ENCODE peak calls at places on chromosomes 5 and 9, in five cellular contexts. P is IMR-90, G is neuronal stem cell, V is fibroblast of lung, N is neural progenitor cell. X is an unnamed sample.

GRCh38 chr9:122453677-122454135 is 24.0 kb downstream of the OR1J1 start:
- DNase-seq in G (no peak), N (no peak), V (no peak), P (peak), X (peak)

GRCh38 chr9:127980706-127981558 is at the start of gene EEIG1:
- DNase-seq in P (peak), G (peak), N (peak), V (peak), X (peak)

GRCh38 chr5:174402224-174402812 is 322.1 kb upstream of the MSX2 start:
- DNase-seq in V (no peak), G (no peak), P (no peak), N (no peak), X (no peak)

GRCh38 chr9:114484854-114485443 is 20.3 kb downstream of the WHRN start:
- DNase-seq in G (no peak), P (peak), V (peak), N (no peak), X (peak)

GRCh38 chr5:91059409-91059808 is 323.7 kb downstream of the ARRDC3 start:
- DNase-seq in P (no peak), G (no peak), V (no peak), N (no peak), X (no peak)

GRCh38 chr5:146645382-146645781 is 129.4 kb upstream of the GPR151 start:
- DNase-seq in V (no peak), N (peak), G (no peak), P (no peak), X (no peak)

GRCh38 chr9:18349530-18349929 is 124.4 kb upstream of the ADAMTSL1 start:
- DNase-seq in V (no peak), N (no peak), P (no peak), G (no peak), X (no peak)

GRCh38 chr5:164002214-164002613 is 496.8 kb downstream of the MAT2B start:
- DNase-seq in N (no peak), V (no peak), P (no peak), G (no peak), X (peak)

GRCh38 chr5:142023836-142024235 is 11.0 kb upstream of the GNPDA1 start:
- DNase-seq in P (no peak), N (no peak), G (no peak), V (no peak), X (no peak)

GRCh38 chr5:132193165-132193694 is 34.4 kb downstream of the P4HA2 start:
- DNase-seq in G (no peak), V (no peak), N (no peak), P (no peak), X (no peak)

GRCh38 chr9:122265265-122265900 is 701 bp downstream of the MRRF start:
- DNase-seq in V (peak), N (no peak), P (peak), G (no peak), X (peak)

GRCh38 chr5:177301503-177302165 is 1.9 kb downstream of the RAB24 start:
- DNase-seq in V (peak), G (no peak), N (no peak), P (no peak), X (peak)

GRCh38 chr5:106321242-106321641 is 1349.5 kb downstream of the EFNA5 start:
- DNase-seq in N (no peak), V (peak), G (no peak), P (no peak), X (no peak)

GRCh38 chr9:7879551-7880245 is 80.1 kb upstream of the DMAC1 start:
- DNase-seq in N (peak), P (no peak), V (no peak), G (peak), X (no peak)

GRCh38 chr9:114720296-114720695 is 38.3 kb upstream of the TEX48 start:
- DNase-seq in V (peak), P (peak), G (no peak), N (no peak), X (no peak)

GRCh38 chr5:175015028-175015427 is 290.6 kb downstream of the MSX2 start:
- DNase-seq in N (no peak), V (no peak), G (no peak), P (no peak), X (no peak)

GRCh38 chr9:112863214-112863613 is 27.5 kb downstream of the SLC46A2 start:
- DNase-seq in P (peak), N (no peak), G (no peak), V (no peak), X (no peak)

DNA sequence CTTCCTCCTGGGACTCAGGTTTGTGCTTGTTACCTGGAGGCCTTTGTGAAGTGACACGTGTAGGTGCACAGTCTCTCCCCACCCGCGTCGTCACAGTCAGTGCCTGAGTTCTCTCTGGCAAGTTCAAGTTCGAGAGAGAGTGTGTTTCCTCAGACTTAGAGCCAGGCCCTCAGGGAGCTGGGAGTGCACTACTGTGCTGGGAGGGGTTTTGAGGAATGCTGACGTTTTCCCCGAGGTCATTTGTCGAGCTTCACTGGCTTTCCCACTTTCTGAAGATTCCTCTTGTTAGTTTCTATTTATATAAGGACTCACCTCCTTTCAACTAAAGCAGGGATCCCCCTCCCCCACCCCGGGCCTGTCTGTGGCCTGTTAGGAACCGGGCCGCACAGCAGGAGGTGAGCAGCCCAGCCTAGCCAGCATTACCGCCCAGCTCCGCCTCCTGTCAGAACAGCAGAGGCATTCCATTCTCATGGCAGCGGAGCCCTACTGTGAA is 209.2 kb downstream of the DIRAS2 start:
- DNase-seq in P (no peak), N (peak), G (peak), V (peak), X (no peak)
- H3K4me3 ChIP-seq in P (no peak), N (peak), G (peak), V (no peak), X (no peak)

GRCh38 chr5:127650022-127650421 is 1.1 kb downstream of the CTXN3 start:
- DNase-seq in G (peak), N (peak), V (no peak), P (no peak), X (no peak)

GRCh38 chr5:127645300-127645726 is 3.6 kb upstream of the CTXN3 start:
- DNase-seq in N (no peak), V (no peak), G (no peak), P (no peak), X (no peak)

GRCh38 chr5:127647361-127647958 is 1.4 kb upstream of the CTXN3 start:
- DNase-seq in G (no peak), V (no peak), N (no peak), P (no peak), X (no peak)

GRCh38 chr5:127650649-127651048 is 1.8 kb downstream of the CTXN3 start:
- DNase-seq in P (peak), G (no peak), N (no peak), V (peak), X (peak)

GRCh38 chr5:127648997-127649550 is at the start of gene CTXN3:
- DNase-seq in G (no peak), N (peak), V (no peak), P (no peak), X (peak)
- H2AFZ ChIP-seq in G (peak), N (peak), V (no peak), P (no peak), X (no peak)

GRCh38 chr5:9630251-9630650 is at the start of gene TAS2R1:
- DNase-seq in N (no peak), P (no peak), G (no peak), V (no peak), X (no peak)
- H3K4me3 ChIP-seq in N (no peak), P (no peak), G (no peak), V (no peak), X (no peak)

GRCh38 chr5:28380172-28380571 is 1341.8 kb upstream of the CDH9 start:
- DNase-seq in P (no peak), N (no peak), V (no peak), G (no peak), X (no peak)

GRCh38 chr5:28370896-28371295 is 1332.5 kb upstream of the CDH9 start:
- DNase-seq in N (no peak), G (no peak), P (no peak), V (no peak), X (no peak)

GRCh38 chr5:28369418-28369817 is 1331.0 kb upstream of the CDH9 start:
- DNase-seq in N (no peak), V (no peak), G (no peak), P (no peak), X (no peak)

DNA sequence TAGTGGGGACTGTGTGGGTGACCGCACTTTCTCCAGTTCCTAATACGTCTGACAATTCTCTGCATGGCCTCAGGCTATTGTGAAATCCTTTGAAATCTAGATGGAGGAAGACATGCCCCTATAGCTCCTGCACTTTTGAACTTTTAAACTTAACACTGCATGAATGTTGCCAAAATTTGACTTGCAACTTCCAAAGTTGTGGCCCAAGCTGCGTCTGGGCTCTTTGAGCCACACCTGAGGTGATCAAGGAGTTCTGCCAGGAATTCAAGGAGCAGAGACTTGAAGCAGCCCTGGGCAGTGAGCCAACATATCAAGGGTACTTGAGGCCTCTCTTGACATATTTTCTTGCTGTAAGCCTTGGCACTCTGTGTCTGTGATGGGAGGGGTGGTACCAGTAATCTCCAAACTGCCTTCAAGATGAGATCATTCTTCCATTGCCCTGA is 1336.1 kb upstream of the CDH9 start:
- DNase-seq in V (peak), P (no peak), N (no peak), G (no peak), X (no peak)
- H2AFZ ChIP-seq in V (no peak), P (no peak), N (no peak), G (peak), X (peak)

DNA sequence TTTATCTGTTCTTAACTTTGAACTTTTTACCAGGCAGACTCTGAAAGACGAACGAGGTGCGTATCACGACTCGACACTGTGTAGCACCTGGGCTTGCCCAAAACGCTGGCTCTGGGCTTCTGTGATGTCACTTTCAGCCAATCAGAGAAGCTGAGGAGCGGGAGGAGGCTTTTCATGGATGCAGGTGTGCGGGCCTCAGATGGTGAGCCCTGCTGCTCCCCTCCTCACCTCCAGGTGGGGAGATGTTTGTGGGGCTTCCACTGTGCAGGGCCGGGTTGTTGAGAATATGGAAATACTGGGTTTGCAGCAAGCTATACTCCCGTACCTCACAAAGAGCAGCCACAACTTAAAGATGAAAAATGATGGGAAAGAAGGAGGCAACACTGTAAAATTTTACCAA is 246.3 kb downstream of the IRX2 start:
- DNase-seq in N (no peak), V (no peak), P (no peak), G (no peak), X (no peak)
- H3K4me3 ChIP-seq in N (no peak), V (no peak), P (no peak), G (no peak), X (no peak)

DNA sequence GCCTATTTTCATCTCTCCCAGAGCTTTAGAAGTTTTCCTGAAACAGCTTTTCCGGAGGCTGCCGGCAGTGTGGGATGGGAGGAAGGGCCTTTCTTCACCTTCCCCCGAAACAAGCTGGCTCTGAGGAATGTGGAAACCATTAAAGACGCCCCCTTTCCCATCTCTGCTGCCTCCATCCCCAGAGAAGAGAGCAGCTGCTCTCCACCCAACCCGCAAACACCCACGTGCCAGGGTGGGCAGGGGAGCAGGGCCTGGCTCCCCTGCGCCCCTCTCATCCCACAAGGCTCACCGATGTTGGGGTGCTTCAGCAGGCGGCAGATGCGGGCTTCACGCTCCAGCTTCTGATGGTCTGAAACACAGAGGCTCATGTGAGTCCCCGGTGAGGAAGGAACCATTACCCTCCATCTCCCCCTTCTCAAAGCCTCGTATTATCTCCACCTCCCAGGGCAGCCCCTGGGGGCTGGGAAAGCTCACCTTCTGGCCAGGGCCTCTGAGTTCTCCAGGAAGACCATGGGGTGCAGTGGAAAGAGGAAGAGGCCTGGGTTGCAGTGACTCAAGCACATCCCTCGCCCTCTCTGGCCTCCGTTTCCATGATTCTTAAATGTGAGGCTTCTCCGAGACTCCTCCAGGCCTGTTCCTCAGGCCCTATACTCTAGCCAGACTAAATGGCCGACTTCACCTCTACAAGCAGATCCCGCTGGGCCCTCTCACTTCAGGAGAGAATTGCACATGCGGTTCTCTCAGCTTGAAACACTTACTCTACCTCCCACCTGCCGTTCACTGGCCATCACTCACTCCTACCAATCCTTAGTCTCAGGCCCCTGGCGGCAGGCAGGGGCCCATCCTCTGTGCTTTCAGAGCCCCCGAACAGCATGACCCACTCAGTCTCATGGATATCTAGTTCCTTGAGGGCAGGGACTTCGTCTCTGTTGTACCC is 24.6 kb downstream of the CAMK2A start:
- DNase-seq in N (no peak), P (no peak), G (no peak), V (no peak), X (peak)
- H2AFZ ChIP-seq in N (peak), P (peak), G (no peak), V (no peak), X (no peak)

DNA sequence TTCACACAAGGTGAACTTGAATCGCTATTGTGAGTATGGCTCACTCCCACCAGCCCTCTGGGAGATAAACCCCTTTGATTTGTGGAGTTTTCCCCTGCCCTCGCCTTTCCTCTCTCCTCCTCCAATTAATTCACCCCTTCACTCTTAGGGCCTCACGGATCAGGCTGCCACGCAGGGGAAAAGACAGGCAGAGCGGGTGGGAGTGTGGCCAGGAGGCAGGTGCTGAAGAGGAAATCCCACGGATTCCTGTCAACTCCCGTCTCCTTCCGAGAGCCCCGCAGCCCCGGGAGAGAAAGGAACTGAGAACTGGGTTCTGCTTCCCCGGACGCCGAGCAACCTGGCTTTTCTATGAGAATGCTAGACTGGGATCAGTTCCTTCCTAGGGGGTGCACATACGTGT is 314.6 kb upstream of the TLE4 start:
- DNase-seq in P (no peak), N (peak), V (peak), G (no peak), X (no peak)
- H3K4me3 ChIP-seq in P (no peak), N (no peak), V (no peak), G (no peak), X (peak)